ENCODE peak calls at places on chromosomes 3 and 15, in six cellular contexts. T is KBM-7; X is DMS79 treated with DMSO at 0.1 percent for 48 hours; V is Peyer's patch; N is activated CD4-positive, alpha-beta T cell treated with anti-CD3 and anti-CD28 coated beads, Interleukin-2, amount 50 U/mL, for 4 hours; U is hypothalamus. Z is an unnamed sample.

GRCh38 chr3:15728766-15729165 is 69.0 kb downstream of the ANKRD28 start:
- DNase-seq in T (no peak), V (no peak), X (no peak), U (no peak), N (no peak), Z (no peak)

GRCh38 chr3:130850846-130851245 is 43.0 kb upstream of the ATP2C1 start:
- DNase-seq in U (no peak), V (no peak), N (no peak), T (no peak), X (peak), Z (no peak)

GRCh38 chr3:71525376-71525775 is 58.2 kb downstream of the FOXP1 start:
- DNase-seq in N (no peak), V (no peak), T (no peak), U (no peak), X (no peak), Z (peak)

GRCh38 chr3:196962108-196962929 is 6.3 kb downstream of the PIGZ start:
- DNase-seq in T (no peak), N (no peak), X (no peak), U (no peak), V (no peak), Z (no peak)

GRCh38 chr15:79523266-79523665 is 91.1 kb downstream of the MINAR1 start:
- DNase-seq in T (no peak), X (no peak), U (no peak), N (no peak), V (no peak), Z (peak)

GRCh38 chr3:156431334-156432121 is 123.4 kb downstream of the SSR3 start:
- DNase-seq in U (no peak), X (no peak), V (no peak), T (no peak), N (no peak), Z (no peak)

GRCh38 chr3:102466001-102466400 is 31.2 kb downstream of the ZPLD1 start:
- DNase-seq in N (no peak), U (no peak), V (no peak), X (no peak), T (no peak), Z (no peak)

GRCh38 chr3:127011270-127011992 is 28.5 kb downstream of the PLXNA1 start:
- DNase-seq in N (no peak), T (no peak), U (no peak), V (no peak), X (no peak), Z (no peak)

GRCh38 chr3:49701388-49702077 is 12.2 kb downstream of the RNF123 start:
- DNase-seq in N (no peak), X (no peak), V (no peak), U (no peak), T (no peak), Z (no peak)

GRCh38 chr3:197713477-197713822 is 23.3 kb downstream of the RUBCN start:
- DNase-seq in T (no peak), V (no peak), U (no peak), X (no peak), N (no peak), Z (no peak)

GRCh38 chr3:8885806-8886205 is 77.5 kb downstream of the RAD18 start:
- DNase-seq in V (no peak), T (no peak), U (no peak), X (no peak), N (no peak), Z (no peak)

GRCh38 chr3:13352621-13353131 is 67.4 kb downstream of the NUP210 start:
- DNase-seq in T (peak), V (no peak), X (no peak), N (no peak), U (no peak), Z (peak)

GRCh38 chr3:45760878-45761711 is 35.2 kb downstream of the SLC6A20 start:
- DNase-seq in X (peak), V (peak), N (peak), U (no peak), T (peak), Z (peak)

GRCh38 chr15:40873625-40874561 is at the start of gene RHOV:
- DNase-seq in V (peak), N (peak), T (peak), U (no peak), X (peak), Z (peak)

GRCh38 chr15:97977734-97978133 is 17.2 kb downstream of the ARRDC4 start:
- DNase-seq in N (no peak), X (no peak), T (no peak), U (no peak), V (no peak), Z (no peak)

GRCh38 chr3:185152433-185153169 is at the start of gene C3orf70:
- DNase-seq in V (peak), U (no peak), N (no peak), X (peak), T (peak), Z (peak)

GRCh38 chr3:192850501-192850981 is 67.1 kb downstream of the MB21D2 start:
- DNase-seq in N (peak), T (peak), V (peak), X (no peak), U (no peak), Z (peak)

GRCh38 chr3:114383875-114384557 is 90.2 kb downstream of the TIGIT start:
- DNase-seq in N (peak), V (peak), T (peak), X (peak), U (no peak), Z (peak)

GRCh38 chr3:159964166-159964973 is 24.3 kb upstream of the IL12A start:
- DNase-seq in T (no peak), U (no peak), N (no peak), X (no peak), V (no peak), Z (peak)

GRCh38 chr3:134666466-134666865 is 15.6 kb upstream of the KY start:
- DNase-seq in U (no peak), N (no peak), T (no peak), X (no peak), V (no peak), Z (no peak)

GRCh38 chr3:56596441-56596840 is 39.5 kb downstream of the CCDC66 start:
- DNase-seq in N (no peak), T (no peak), U (no peak), X (no peak), V (no peak), Z (no peak)

GRCh38 chr3:96428097-96428496 is 386.3 kb upstream of the EPHA6 start:
- DNase-seq in T (no peak), V (no peak), N (no peak), U (no peak), X (no peak), Z (no peak)

GRCh38 chr15:70061086-70061370 is 36.7 kb downstream of the TLE3 start:
- DNase-seq in X (no peak), V (no peak), T (no peak), U (no peak), N (no peak), Z (no peak)

GRCh38 chr15:45180201-45180600 is 7.6 kb downstream of the SHF start:
- DNase-seq in U (no peak), V (no peak), X (no peak), T (peak), N (no peak), Z (peak)

GRCh38 chr3:104992618-104993017 is 374.1 kb upstream of the ALCAM start:
- DNase-seq in U (no peak), T (no peak), N (no peak), X (no peak), V (no peak), Z (no peak)

GRCh38 chr15:67048281-67049279 is 16.8 kb upstream of the SMAD3 start:
- DNase-seq in U (no peak), T (no peak), V (peak), X (no peak), N (no peak), Z (peak)

GRCh38 chr3:131812433-131812832 is 222.4 kb downstream of the CPNE4 start:
- DNase-seq in X (no peak), N (no peak), T (no peak), V (no peak), U (no peak), Z (no peak)

GRCh38 chr3:31984321-31984720 is 2.8 kb downstream of the ZNF860 start:
- DNase-seq in T (no peak), U (no peak), V (no peak), N (no peak), X (no peak), Z (no peak)

GRCh38 chr3:125634346-125634964 is 39.2 kb upstream of the OSBPL11 start:
- DNase-seq in U (no peak), X (no peak), N (no peak), V (no peak), T (peak), Z (peak)

GRCh38 chr3:115077501-115078250 is 69.4 kb downstream of the ZBTB20 start:
- DNase-seq in T (no peak), U (no peak), N (no peak), V (no peak), X (no peak), Z (no peak)

GRCh38 chr3:182238141-182238540 is 526.4 kb downstream of the SOX2 start:
- DNase-seq in U (no peak), T (no peak), X (no peak), V (no peak), N (no peak), Z (no peak)

Z was measured in MV-4-11.